ENCODE peak calls at places on chromosomes 7 and 10, in six cellular contexts. S is HCT116, D is heart left ventricle, M is WERI-Rb-1, P is aorta, J is breast epithelium. Q is an unnamed sample.
A peak's percentile ranks its signal among the peaks of the same experiment; 100 is the strongest.

GRCh38 chr7:131848033-131848432 is 291.6 kb upstream of the PODXL start:
- DNase-seq in M (no peak), S (no peak), D (no peak), P (no peak), J (no peak), Q (no peak)

GRCh38 chr10:58477122-58477521 is 35.5 kb upstream of the BICC1 start:
- DNase-seq in J (no peak), M (no peak), P (peak; percentile 64), D (peak; percentile 36), S (no peak), Q (peak; percentile 13)

GRCh38 chr7:74579800-74580685 is 77.5 kb upstream of the GTF2I start:
- DNase-seq in J (no peak), D (no peak), P (peak; percentile 81), M (no peak), S (no peak), Q (no peak)

GRCh38 chr7:6398943-6399342 is 48.8 kb downstream of the DAGLB start:
- DNase-seq in J (no peak), P (no peak), S (no peak), M (no peak), D (no peak), Q (no peak)

GRCh38 chr10:43689618-43689954 is 40.9 kb upstream of the ZNF32 start:
- DNase-seq in D (peak; percentile 72), J (peak; percentile 64), P (peak; percentile 89), M (peak; percentile 35), S (no peak), Q (peak; percentile 87)

GRCh38 chr7:7352845-7353244 is 170.5 kb downstream of the C1GALT1 start:
- DNase-seq in J (no peak), S (no peak), M (no peak), P (no peak), D (no peak), Q (peak; percentile 16)

GRCh38 chr10:15168296-15168780 is at the start of gene NMT2:
- DNase-seq in S (peak; percentile 68), P (peak; percentile 94), J (peak; percentile 58), M (peak; percentile 76), D (no peak), Q (no peak)

GRCh38 chr7:141151726-141152125 is 77.9 kb downstream of the TMEM178B start:
- DNase-seq in M (no peak), P (no peak), J (no peak), S (no peak), D (no peak), Q (no peak)

GRCh38 chr7:158758563-158759244 is 54.1 kb upstream of the NCAPG2 start:
- DNase-seq in D (no peak), S (no peak), P (no peak), M (no peak), J (no peak), Q (no peak)

GRCh38 chr10:102367441-102367840 is 28.1 kb upstream of the NFKB2 start:
- DNase-seq in P (no peak), J (no peak), S (no peak), M (no peak), D (no peak), Q (no peak)

GRCh38 chr10:15802375-15802949 is 57.8 kb downstream of the MINDY3 start:
- DNase-seq in D (no peak), S (no peak), M (no peak), J (no peak), P (no peak), Q (no peak)

GRCh38 chr10:118504044-118504944 is 91.2 kb downstream of the PRLHR start:
- DNase-seq in J (no peak), D (no peak), M (no peak), S (peak; percentile 78), P (no peak), Q (peak; percentile 11)

GRCh38 chr7:142039231-142039630 is 43.6 kb downstream of the MGAM start:
- DNase-seq in J (no peak), S (no peak), D (no peak), P (no peak), M (no peak), Q (no peak)

GRCh38 chr7:100029591-100029990 is 14.2 kb downstream of the ZKSCAN1 start:
- DNase-seq in D (no peak), S (no peak), M (no peak), J (no peak), P (no peak), Q (no peak)

GRCh38 chr10:104339469-104340098 is 1.3 kb upstream of the ITPRIP start:
- DNase-seq in S (no peak), P (no peak), J (no peak), D (peak; percentile 84), M (no peak), Q (peak; percentile 17)

GRCh38 chr7:89042963-89043362 is 247.4 kb upstream of the TEX47 start:
- DNase-seq in D (no peak), P (no peak), S (no peak), J (no peak), M (no peak), Q (no peak)

GRCh38 chr10:98087309-98087708 is 47.1 kb upstream of the R3HCC1L start:
- DNase-seq in M (no peak), P (no peak), S (no peak), J (no peak), D (no peak), Q (no peak)

GRCh38 chr10:6083523-6084475 is 5.0 kb upstream of the RBM17 start:
- DNase-seq in M (no peak), D (no peak), S (no peak), J (no peak), P (no peak), Q (no peak)

GRCh38 chr7:141630621-141631020 is 71.3 kb downstream of the DENND11 start:
- DNase-seq in J (no peak), M (no peak), P (no peak), D (no peak), S (no peak), Q (no peak)

GRCh38 chr10:53601260-53601875 is 828.8 kb upstream of the MBL2 start:
- DNase-seq in D (no peak), M (no peak), J (no peak), S (peak; percentile 4), P (no peak), Q (peak; percentile 2)

GRCh38 chr7:2928613-2929311 is 84.7 kb upstream of the GNA12 start:
- DNase-seq in S (no peak), M (no peak), D (no peak), P (peak; percentile 66), J (no peak), Q (peak; percentile 52)

GRCh38 chr10:113133497-113133896 is 183.4 kb downstream of the TCF7L2 start:
- DNase-seq in P (no peak), D (no peak), J (no peak), M (no peak), S (no peak), Q (no peak)

GRCh38 chr10:108616559-108617285 is 1306.6 kb downstream of the XPNPEP1 start:
- DNase-seq in P (no peak), D (no peak), J (no peak), M (no peak), S (no peak), Q (no peak)

GRCh38 chr7:129948877-129949291 is 3.9 kb downstream of the UBE2H start:
- DNase-seq in S (peak; percentile 86), D (peak; percentile 91), J (peak; percentile 93), M (peak; percentile 94), P (peak; percentile 93), Q (peak; percentile 84)
- H3K4me3 ChIP-seq in S (peak overlapping the region; percentile 77), D (peak overlapping the region; percentile 85), J (peak overlapping the region; percentile 95), M (peak overlapping the region; percentile 77), P (peak overlapping the region; percentile 94), Q (peak overlapping the region; percentile 84)

DNA sequence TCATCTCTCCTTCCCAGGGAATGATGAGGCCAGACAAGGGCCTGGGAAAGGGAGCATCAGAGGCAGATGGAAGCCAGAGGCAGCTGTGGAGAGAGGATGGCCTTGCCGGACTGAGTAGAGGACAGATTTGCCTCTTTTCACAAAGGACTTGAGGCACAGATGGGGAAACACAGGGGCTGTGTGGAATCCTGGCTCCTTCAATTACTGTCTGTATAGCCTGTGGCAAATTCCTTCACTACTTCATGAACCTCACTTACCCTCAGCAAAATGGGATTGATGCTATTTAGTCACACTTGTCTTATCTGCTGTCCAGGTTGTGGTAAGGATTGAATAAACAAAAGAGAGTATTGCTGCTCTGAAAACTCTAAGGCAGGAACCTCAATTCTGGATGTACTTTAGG is 40.3 kb downstream of the SLC25A28 start:
- DNase-seq in P (no peak), S (no peak), M (no peak), D (no peak), J (no peak), Q (no peak)
- H3K27me3 ChIP-seq in P (no peaks in the 10 kb centered on the region), S (no peaks in the 10 kb centered on the region), M (no peaks in the 10 kb centered on the region), D (no peaks in the 10 kb centered on the region), J (no peaks in the 10 kb centered on the region), Q (no peaks in the 10 kb centered on the region)

GRCh38 chr7:44838751-44839150 is 9.1 kb downstream of the H2AZ2 start:
- DNase-seq in J (no peak), M (no peak), D (no peak), P (no peak), S (no peak), Q (no peak)
- H3K36me3 ChIP-seq in J (no peaks in the 10 kb centered on the region), M (peaks cover 92% of the 10 kb centered on the region), D (peaks cover 51% of the 10 kb centered on the region), P (no peaks in the 10 kb centered on the region), S (peaks cover 21% of the 10 kb centered on the region), Q (peaks cover 14% of the 10 kb centered on the region)

GRCh38 chr10:84770824-84771223 is 442.4 kb downstream of the CCSER2 start:
- DNase-seq in D (no peak), P (no peak), M (no peak), S (no peak), J (no peak), Q (no peak)

GRCh38 chr10:84765656-84766055 is 437.3 kb downstream of the CCSER2 start:
- DNase-seq in J (no peak), D (no peak), M (no peak), P (no peak), S (no peak), Q (no peak)

GRCh38 chr10:84763965-84764364 is 435.6 kb downstream of the CCSER2 start:
- DNase-seq in P (no peak), M (no peak), S (no peak), J (no peak), D (no peak), Q (no peak)

GRCh38 chr10:84766923-84767322 is 438.5 kb downstream of the CCSER2 start:
- DNase-seq in M (no peak), P (no peak), D (no peak), J (no peak), S (no peak), Q (no peak)

GRCh38 chr10:84768132-84768531 is 439.7 kb downstream of the CCSER2 start:
- DNase-seq in J (no peak), S (no peak), D (no peak), P (no peak), M (no peak), Q (no peak)
- H3K4me3 ChIP-seq in J (no peak overlapping the region), S (no peak overlapping the region), D (no peak overlapping the region), P (no peak overlapping the region), M (no peak overlapping the region), Q (no peak overlapping the region)

GRCh38 chr10:23200997-23201652 is 9.0 kb downstream of the PTF1A start:
- DNase-seq in P (no peak), M (no peak), S (no peak), J (no peak), D (no peak), Q (peak; percentile 59)
- H3K27me3 ChIP-seq in P (no peaks in the 10 kb centered on the region), M (peaks cover 33% of the 10 kb centered on the region), S (peaks cover 42% of the 10 kb centered on the region), J (peaks cover 77% of the 10 kb centered on the region), D (peaks cover 66% of the 10 kb centered on the region), Q (peaks cover 91% of the 10 kb centered on the region)

GRCh38 chr7:50331564-50332208 is 27.2 kb downstream of the IKZF1 start:
- DNase-seq in M (no peak), J (no peak), D (no peak), S (no peak), P (no peak), Q (no peak)
- H3K36me3 ChIP-seq in M (no peaks in the 10 kb centered on the region), J (no peaks in the 10 kb centered on the region), D (no peaks in the 10 kb centered on the region), S (no peaks in the 10 kb centered on the region), P (no peaks in the 10 kb centered on the region), Q (no peaks in the 10 kb centered on the region)